ENCODE peak calls at places on chromosomes 16 and 17, in eight cellular contexts. One of them, this sample, is unnamed.

GRCh38 chr16:8854298-8854948 is 14.4 kb downstream of the CARHSP1 start:
- DNase-seq in colonic mucosa: peak; percentile 16
- DNase-seq in upper lobe of right lung: peak; percentile 31
- DNase-seq in brain microvascular endothelial cell: no peak
- DNase-seq in tibial nerve: no peak
- DNase-seq in PC-3: no peak
- DNase-seq in right lobe of liver: no peak
- DNase-seq in cardiac muscle cell: no peak
- DNase-seq in this sample: no peak

GRCh38 chr17:57577751-57578607 is 167.1 kb downstream of the CCDC182 start:
- DNase-seq in colonic mucosa: peak; percentile 30
- DNase-seq in upper lobe of right lung: no peak
- DNase-seq in brain microvascular endothelial cell: peak; percentile 53
- DNase-seq in tibial nerve: peak; percentile 55
- DNase-seq in PC-3: no peak
- DNase-seq in right lobe of liver: no peak
- DNase-seq in cardiac muscle cell: peak; percentile 93
- DNase-seq in this sample: no peak

GRCh38 chr16:88558457-88559442 is 11.5 kb upstream of the ZC3H18 start:
- DNase-seq in colonic mucosa: peak; percentile 85
- DNase-seq in upper lobe of right lung: no peak
- DNase-seq in brain microvascular endothelial cell: peak; percentile 52
- DNase-seq in tibial nerve: peak; percentile 38
- DNase-seq in PC-3: peak; percentile 57
- DNase-seq in right lobe of liver: peak; percentile 74
- DNase-seq in cardiac muscle cell: peak; percentile 88
- DNase-seq in this sample: peak; percentile 89

GRCh38 chr17:72730091-72730490 is 362.4 kb downstream of the SLC39A11 start:
- DNase-seq in colonic mucosa: no peak
- DNase-seq in upper lobe of right lung: no peak
- DNase-seq in brain microvascular endothelial cell: no peak
- DNase-seq in tibial nerve: no peak
- DNase-seq in PC-3: no peak
- DNase-seq in right lobe of liver: no peak
- DNase-seq in cardiac muscle cell: peak; percentile 74
- DNase-seq in this sample: no peak

GRCh38 chr17:50763716-50764450 is 3.4 kb downstream of the ANKRD40CL start:
- DNase-seq in colonic mucosa: peak; percentile 62
- DNase-seq in upper lobe of right lung: no peak
- DNase-seq in brain microvascular endothelial cell: no peak
- DNase-seq in tibial nerve: no peak
- DNase-seq in PC-3: peak; percentile 29
- DNase-seq in right lobe of liver: no peak
- DNase-seq in cardiac muscle cell: no peak
- DNase-seq in this sample: no peak

GRCh38 chr17:75010683-75011406 is 1.6 kb upstream of the MRPL58 start:
- DNase-seq in colonic mucosa: peak; percentile 60
- DNase-seq in upper lobe of right lung: no peak
- DNase-seq in brain microvascular endothelial cell: no peak
- DNase-seq in tibial nerve: no peak
- DNase-seq in PC-3: peak; percentile 65
- DNase-seq in right lobe of liver: no peak
- DNase-seq in cardiac muscle cell: peak; percentile 38
- DNase-seq in this sample: peak; percentile 71

GRCh38 chr17:48915459-48916282 is 7.5 kb downstream of the UBE2Z start:
- DNase-seq in colonic mucosa: no peak
- DNase-seq in upper lobe of right lung: no peak
- DNase-seq in brain microvascular endothelial cell: peak; percentile 80
- DNase-seq in tibial nerve: peak; percentile 8
- DNase-seq in PC-3: peak; percentile 66
- DNase-seq in right lobe of liver: no peak
- DNase-seq in cardiac muscle cell: peak; percentile 78
- DNase-seq in this sample: peak; percentile 31

GRCh38 chr17:65041518-65041917 is 15.0 kb downstream of the GNA13 start:
- DNase-seq in colonic mucosa: no peak
- DNase-seq in upper lobe of right lung: no peak
- DNase-seq in brain microvascular endothelial cell: no peak
- DNase-seq in tibial nerve: no peak
- DNase-seq in PC-3: no peak
- DNase-seq in right lobe of liver: no peak
- DNase-seq in cardiac muscle cell: no peak
- DNase-seq in this sample: no peak

GRCh38 chr16:81786321-81786720 is 7.2 kb downstream of the PLCG2 start:
- DNase-seq in colonic mucosa: no peak
- DNase-seq in upper lobe of right lung: no peak
- DNase-seq in brain microvascular endothelial cell: peak; percentile 41
- DNase-seq in tibial nerve: no peak
- DNase-seq in PC-3: peak; percentile 65
- DNase-seq in right lobe of liver: no peak
- DNase-seq in cardiac muscle cell: no peak
- DNase-seq in this sample: no peak

DNA sequence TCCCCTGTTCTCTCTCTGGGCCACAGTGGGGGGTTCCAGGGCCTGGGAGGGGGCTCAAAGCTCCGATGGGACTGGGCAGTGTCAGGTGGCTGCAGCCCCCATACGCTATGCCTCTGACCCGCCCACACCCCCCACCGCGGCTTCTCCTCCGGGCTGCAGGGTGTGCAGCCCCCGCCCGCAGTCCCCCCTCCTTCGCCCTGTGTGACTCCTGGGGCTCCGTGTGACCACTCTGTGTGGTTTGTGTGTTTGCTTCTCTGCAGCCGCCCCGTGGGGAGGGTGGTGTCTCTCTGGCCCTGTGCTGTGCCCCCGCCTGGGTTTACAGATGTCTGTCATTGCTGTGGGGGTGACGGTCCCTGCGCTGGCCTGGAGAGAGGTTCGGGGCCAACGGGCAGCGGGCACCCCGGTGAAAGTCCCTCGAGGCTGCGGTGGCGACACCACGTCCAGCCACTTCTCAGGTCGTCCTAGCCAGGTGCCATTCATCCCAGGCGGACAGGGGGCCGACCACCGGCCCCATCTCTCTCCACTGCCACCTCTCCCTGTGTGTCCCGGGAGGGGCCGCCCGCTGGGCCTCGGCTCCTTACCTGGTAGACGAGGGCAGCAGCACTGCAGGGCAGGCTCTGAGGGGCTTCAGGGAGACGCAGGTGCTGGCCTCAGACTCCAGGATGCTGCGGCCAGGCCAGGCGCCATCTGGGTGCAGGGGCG is 5.5 kb downstream of the SSTR5 start:
- DNase-seq in colonic mucosa: no peak
- DNase-seq in upper lobe of right lung: no peak
- DNase-seq in brain microvascular endothelial cell: no peak
- DNase-seq in tibial nerve: no peak
- DNase-seq in PC-3: no peak
- DNase-seq in right lobe of liver: no peak
- DNase-seq in cardiac muscle cell: no peak
- DNase-seq in this sample: no peak
- H3K27me3 ChIP-seq in colonic mucosa: peaks cover 32% of the 10 kb centered on the region
- H3K27me3 ChIP-seq in upper lobe of right lung: peaks cover 50% of the 10 kb centered on the region
- H3K27me3 ChIP-seq in brain microvascular endothelial cell: peaks cover 50% of the 10 kb centered on the region
- H3K27me3 ChIP-seq in tibial nerve: no peaks in the 10 kb centered on the region
- H3K27me3 ChIP-seq in PC-3: no peaks in the 10 kb centered on the region
- H3K27me3 ChIP-seq in right lobe of liver: no peaks in the 10 kb centered on the region
- H3K27me3 ChIP-seq in cardiac muscle cell: peaks cover 15% of the 10 kb centered on the region
- H3K27me3 ChIP-seq in this sample: peaks cover 19% of the 10 kb centered on the region

DNA sequence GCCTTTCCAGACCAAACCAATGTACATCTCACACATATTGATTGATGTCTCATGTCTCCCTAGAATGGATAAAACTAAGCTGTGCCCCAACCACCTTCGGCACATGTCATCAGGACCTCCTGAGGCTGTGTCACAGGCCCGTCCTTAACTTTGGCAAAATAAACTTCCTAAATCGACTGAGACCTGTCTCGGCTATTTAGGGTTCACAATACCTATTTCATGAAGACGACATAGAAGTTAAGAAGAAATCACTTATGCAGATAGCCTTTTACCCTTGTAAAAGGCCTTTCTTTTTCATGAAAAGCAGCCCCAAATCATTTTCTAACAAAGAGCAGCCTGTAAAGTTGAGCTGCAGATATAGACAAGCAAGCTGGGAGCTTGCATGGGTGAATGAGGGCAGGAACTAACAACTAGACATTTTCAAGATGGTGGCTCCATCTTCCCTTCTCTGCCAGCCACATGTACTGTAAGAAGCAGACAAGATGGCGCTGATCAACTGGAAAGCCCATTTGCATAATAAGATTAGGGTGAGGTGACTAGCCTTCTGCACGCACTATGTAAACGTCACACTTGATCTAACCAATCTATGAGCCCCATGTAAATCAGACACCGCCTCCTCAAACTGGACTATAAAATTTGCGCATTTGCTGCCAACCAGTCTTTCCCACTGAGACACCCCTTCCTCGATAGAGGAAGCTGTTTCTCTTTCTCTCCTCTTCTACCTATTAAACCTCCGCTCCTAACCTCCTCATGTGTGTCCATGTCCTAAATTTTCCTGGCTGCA is 4.7 kb upstream of the KDM8 start:
- DNase-seq in colonic mucosa: no peak
- DNase-seq in upper lobe of right lung: no peak
- DNase-seq in brain microvascular endothelial cell: no peak
- DNase-seq in tibial nerve: no peak
- DNase-seq in PC-3: no peak
- DNase-seq in right lobe of liver: no peak
- DNase-seq in cardiac muscle cell: no peak
- DNase-seq in this sample: no peak
- H3K27ac ChIP-seq in colonic mucosa: no peak overlapping the region
- H3K27ac ChIP-seq in upper lobe of right lung: no peak overlapping the region
- H3K27ac ChIP-seq in brain microvascular endothelial cell: no peak overlapping the region
- H3K27ac ChIP-seq in tibial nerve: no peak overlapping the region
- H3K27ac ChIP-seq in PC-3: no peak overlapping the region
- H3K27ac ChIP-seq in right lobe of liver: no peak overlapping the region
- H3K27ac ChIP-seq in cardiac muscle cell: no peak overlapping the region
- H3K27ac ChIP-seq in this sample: no peak overlapping the region

DNA sequence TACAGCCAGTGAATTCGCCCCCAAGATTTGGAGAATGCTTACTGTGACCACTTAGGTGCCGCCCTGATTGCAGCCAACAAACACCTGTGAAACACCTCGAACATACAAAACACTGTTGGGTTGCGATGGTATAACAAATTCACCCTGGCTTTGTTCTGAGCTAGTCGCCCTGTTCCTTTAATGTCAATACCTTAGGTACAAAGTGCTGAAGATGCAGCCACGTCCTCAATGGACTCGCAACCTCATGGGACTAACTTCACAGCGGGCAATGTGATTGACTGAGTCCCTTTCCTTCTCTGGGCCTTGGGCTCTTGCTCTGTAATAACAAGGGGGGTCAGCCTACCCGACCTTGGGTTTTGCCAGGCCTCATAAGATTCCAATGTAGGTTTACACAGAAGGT is 28.9 kb upstream of the GOSR2 start:
- DNase-seq in colonic mucosa: no peak
- DNase-seq in upper lobe of right lung: no peak
- DNase-seq in brain microvascular endothelial cell: no peak
- DNase-seq in tibial nerve: no peak
- DNase-seq in PC-3: no peak
- DNase-seq in right lobe of liver: no peak
- DNase-seq in cardiac muscle cell: no peak
- DNase-seq in this sample: no peak
- H3K27me3 ChIP-seq in colonic mucosa: no peaks in the 10 kb centered on the region
- H3K27me3 ChIP-seq in upper lobe of right lung: peaks cover 8% of the 10 kb centered on the region
- H3K27me3 ChIP-seq in brain microvascular endothelial cell: peaks cover 15% of the 10 kb centered on the region
- H3K27me3 ChIP-seq in tibial nerve: no peaks in the 10 kb centered on the region
- H3K27me3 ChIP-seq in PC-3: peaks cover 73% of the 10 kb centered on the region
- H3K27me3 ChIP-seq in right lobe of liver: no peaks in the 10 kb centered on the region
- H3K27me3 ChIP-seq in cardiac muscle cell: no peaks in the 10 kb centered on the region
- H3K27me3 ChIP-seq in this sample: no peaks in the 10 kb centered on the region

GRCh38 chr17:7102421-7102820 is 12.2 kb downstream of the ASGR2 start:
- DNase-seq in colonic mucosa: no peak
- DNase-seq in upper lobe of right lung: no peak
- DNase-seq in brain microvascular endothelial cell: no peak
- DNase-seq in tibial nerve: no peak
- DNase-seq in PC-3: no peak
- DNase-seq in right lobe of liver: peak; percentile 29
- DNase-seq in cardiac muscle cell: no peak
- DNase-seq in this sample: no peak
- H3K27ac ChIP-seq in colonic mucosa: no peak overlapping the region
- H3K27ac ChIP-seq in upper lobe of right lung: no peak overlapping the region
- H3K27ac ChIP-seq in brain microvascular endothelial cell: no peak overlapping the region
- H3K27ac ChIP-seq in tibial nerve: no peak overlapping the region
- H3K27ac ChIP-seq in PC-3: no peak overlapping the region
- H3K27ac ChIP-seq in right lobe of liver: no peak overlapping the region
- H3K27ac ChIP-seq in cardiac muscle cell: no peak overlapping the region
- H3K27ac ChIP-seq in this sample: no peak overlapping the region

GRCh38 chr17:34635876-34636275 is 56.5 kb downstream of the TMEM132E start:
- DNase-seq in colonic mucosa: no peak
- DNase-seq in upper lobe of right lung: no peak
- DNase-seq in brain microvascular endothelial cell: no peak
- DNase-seq in tibial nerve: no peak
- DNase-seq in PC-3: no peak
- DNase-seq in right lobe of liver: no peak
- DNase-seq in cardiac muscle cell: no peak
- DNase-seq in this sample: no peak
- H3K27me3 ChIP-seq in colonic mucosa: peaks cover 20% of the 10 kb centered on the region
- H3K27me3 ChIP-seq in upper lobe of right lung: peaks cover 37% of the 10 kb centered on the region
- H3K27me3 ChIP-seq in brain microvascular endothelial cell: peaks cover 8% of the 10 kb centered on the region
- H3K27me3 ChIP-seq in tibial nerve: no peaks in the 10 kb centered on the region
- H3K27me3 ChIP-seq in PC-3: peaks cover 5% of the 10 kb centered on the region
- H3K27me3 ChIP-seq in right lobe of liver: no peaks in the 10 kb centered on the region
- H3K27me3 ChIP-seq in cardiac muscle cell: no peaks in the 10 kb centered on the region
- H3K27me3 ChIP-seq in this sample: peaks cover 7% of the 10 kb centered on the region

DNA sequence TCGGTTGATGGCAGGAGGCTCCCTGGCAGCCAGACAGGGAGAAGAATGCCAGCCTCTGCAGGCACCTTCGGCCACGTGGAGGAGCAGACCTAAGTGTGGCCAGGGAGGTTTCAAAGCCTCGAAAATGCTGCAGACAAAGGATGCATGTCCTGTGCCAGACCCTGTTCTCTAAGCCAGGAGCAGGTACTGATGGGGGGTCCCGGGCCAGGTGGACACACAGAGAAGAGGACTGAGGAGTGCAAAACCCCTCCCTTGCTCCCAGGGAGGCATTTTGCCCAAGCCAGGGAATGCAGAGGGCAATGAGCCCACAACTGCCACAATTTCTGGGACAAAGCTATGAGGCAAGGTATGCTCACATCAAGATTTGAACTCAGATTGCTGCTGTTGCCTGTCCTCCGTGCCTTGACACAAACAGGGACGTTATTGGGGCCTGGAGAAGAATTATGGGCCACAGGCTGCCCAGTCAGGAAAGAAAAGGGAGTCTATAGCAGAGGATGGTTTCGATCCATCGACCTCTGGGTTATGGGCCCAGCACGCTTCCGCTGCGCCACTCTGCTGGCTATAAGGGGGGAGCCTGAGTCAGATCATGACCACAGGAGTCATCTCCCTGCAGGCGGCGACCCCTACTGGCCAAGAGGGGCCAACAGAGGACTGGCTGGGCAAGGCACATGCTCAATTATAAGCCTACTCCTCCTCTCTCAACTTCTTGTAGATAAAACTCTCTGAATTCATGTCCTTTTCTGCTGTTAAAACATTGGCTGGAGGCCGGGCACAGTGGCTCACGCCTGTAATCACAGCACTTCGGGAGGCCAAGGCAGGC is 25.1 kb upstream of the FOXK2 start:
- DNase-seq in colonic mucosa: peak; percentile 93
- DNase-seq in upper lobe of right lung: peak; percentile 91
- DNase-seq in brain microvascular endothelial cell: peak; percentile 91
- DNase-seq in tibial nerve: peak; percentile 94
- DNase-seq in PC-3: peak; percentile 94
- DNase-seq in right lobe of liver: peak; percentile 94
- DNase-seq in cardiac muscle cell: peak; percentile 94
- DNase-seq in this sample: peak; percentile 88
- H3K27ac ChIP-seq in colonic mucosa: no peak overlapping the region
- H3K27ac ChIP-seq in upper lobe of right lung: no peak overlapping the region
- H3K27ac ChIP-seq in brain microvascular endothelial cell: no peak overlapping the region
- H3K27ac ChIP-seq in tibial nerve: peak overlapping the region; percentile 64
- H3K27ac ChIP-seq in PC-3: peak overlapping the region; percentile 5
- H3K27ac ChIP-seq in right lobe of liver: no peak overlapping the region
- H3K27ac ChIP-seq in cardiac muscle cell: peak overlapping the region; percentile 25
- H3K27ac ChIP-seq in this sample: peak overlapping the region; percentile 42

GRCh38 chr17:79813826-79814623 is 17.1 kb upstream of the CBX8 start:
- DNase-seq in colonic mucosa: no peak
- DNase-seq in upper lobe of right lung: no peak
- DNase-seq in brain microvascular endothelial cell: no peak
- DNase-seq in tibial nerve: no peak
- DNase-seq in PC-3: no peak
- DNase-seq in right lobe of liver: no peak
- DNase-seq in cardiac muscle cell: no peak
- DNase-seq in this sample: no peak
- H3K27me3 ChIP-seq in colonic mucosa: peaks cover 68% of the 10 kb centered on the region
- H3K27me3 ChIP-seq in upper lobe of right lung: peaks cover 63% of the 10 kb centered on the region
- H3K27me3 ChIP-seq in brain microvascular endothelial cell: peaks cover 54% of the 10 kb centered on the region
- H3K27me3 ChIP-seq in tibial nerve: peaks cover 21% of the 10 kb centered on the region
- H3K27me3 ChIP-seq in PC-3: peaks cover 26% of the 10 kb centered on the region
- H3K27me3 ChIP-seq in right lobe of liver: peaks cover 22% of the 10 kb centered on the region
- H3K27me3 ChIP-seq in cardiac muscle cell: peaks cover 82% of the 10 kb centered on the region
- H3K27me3 ChIP-seq in this sample: peaks cover 50% of the 10 kb centered on the region